ENCODE peak calls at places on chromosomes 7 and 10, in seven cellular contexts. M, U, T, S, P, I and G are unnamed samples. For H3K79me2, the result is how much of the 10 kb centered on the place peaks cover.

GRCh38 chr7:143388491-143389101 is 7.5 kb downstream of the ZYX start:
- DNase-seq in I (no peak), P (peak), S (no peak), T (no peak), M (no peak), U (no peak), G (no peak)

GRCh38 chr10:6464862-6465430 is 115.1 kb downstream of the PRKCQ start:
- DNase-seq in P (no peak), U (no peak), T (no peak), I (no peak), M (no peak), S (no peak), G (no peak)

GRCh38 chr7:101880536-101881443 is 63.4 kb downstream of the CUX1 start:
- DNase-seq in T (no peak), M (peak), I (no peak), S (peak), U (peak), P (peak), G (peak)

GRCh38 chr10:86100581-86101061 is 266.0 kb downstream of the GRID1 start:
- DNase-seq in T (peak), I (peak), U (peak), S (no peak), M (no peak), P (peak), G (peak)

GRCh38 chr7:137847418-137848050 is 760 bp upstream of the DGKI start:
- DNase-seq in S (peak), U (no peak), I (peak), T (peak), M (no peak), P (peak), G (peak)

GRCh38 chr10:103254538-103255325 is 9.0 kb downstream of the RPEL1 start:
- DNase-seq in U (no peak), S (no peak), P (peak), I (no peak), M (peak), T (no peak), G (peak)

GRCh38 chr10:89215511-89215910 is 8.4 kb upstream of the CH25H start:
- DNase-seq in M (no peak), S (no peak), U (no peak), P (peak), I (no peak), T (no peak), G (no peak)

GRCh38 chr10:34884272-34884952 is 69.3 kb upstream of the PARD3 start:
- DNase-seq in S (no peak), I (no peak), T (no peak), P (no peak), U (no peak), M (peak), G (no peak)

GRCh38 chr7:2760098-2760889 is 72.3 kb downstream of the AMZ1 start:
- DNase-seq in P (peak), I (peak), M (no peak), U (no peak), T (peak), S (peak), G (peak)

GRCh38 chr7:100162874-100163533 is 4.5 kb upstream of the TRAPPC14 start:
- DNase-seq in U (no peak), S (no peak), P (no peak), M (peak), I (peak), T (no peak), G (no peak)

GRCh38 chr10:112628951-112629604 is 182.1 kb downstream of the VTI1A start:
- DNase-seq in T (no peak), I (no peak), S (no peak), M (no peak), U (no peak), P (no peak), G (no peak)

GRCh38 chr10:88156341-88156740 is 292.9 kb downstream of the PTEN start:
- DNase-seq in U (peak), T (no peak), M (peak), S (peak), P (peak), I (no peak), G (peak)

GRCh38 chr10:15306881-15307280 is 64.2 kb downstream of the FAM171A1 start:
- DNase-seq in U (no peak), T (no peak), M (no peak), S (no peak), P (no peak), I (no peak), G (no peak)

GRCh38 chr7:65449505-65449852 is 75.8 kb downstream of the ZNF92 start:
- DNase-seq in I (no peak), T (no peak), S (no peak), P (no peak), U (no peak), M (peak), G (no peak)

GRCh38 chr10:77819210-77820140 is 107.1 kb downstream of the DLG5 start:
- DNase-seq in U (no peak), I (no peak), S (no peak), P (no peak), T (no peak), M (peak), G (no peak)

GRCh38 chr7:96388620-96389383 is 66.9 kb upstream of the SLC25A13 start:
- DNase-seq in I (peak), M (peak), T (no peak), S (peak), U (peak), P (peak), G (peak)

GRCh38 chr10:96292971-96293909 is 11.0 kb upstream of the DNTT start:
- DNase-seq in S (peak), I (peak), M (peak), U (peak), T (peak), P (peak), G (peak)

GRCh38 chr7:130938661-130939060 is 204.7 kb upstream of the KLF14 start:
- DNase-seq in T (no peak), M (no peak), P (peak), I (no peak), S (no peak), U (no peak), G (peak)

GRCh38 chr10:63758080-63758479 is 236.9 kb downstream of the REEP3 start:
- DNase-seq in U (peak), I (no peak), S (no peak), M (no peak), P (peak), T (no peak), G (peak)

GRCh38 chr7:77910124-77910523 is 111.6 kb downstream of the PHTF2 start:
- DNase-seq in T (no peak), P (no peak), I (no peak), M (no peak), S (no peak), U (no peak), G (no peak)

GRCh38 chr10:78718032-78718572 is 350.7 kb upstream of the ZMIZ1 start:
- DNase-seq in S (no peak), M (no peak), T (no peak), I (no peak), P (peak), U (peak), G (peak)

GRCh38 chr7:150900675-150901074 is 48.4 kb downstream of the AOC1 start:
- DNase-seq in P (no peak), M (no peak), U (no peak), T (no peak), I (no peak), S (no peak), G (no peak)

GRCh38 chr7:155964543-155964942 is 152.3 kb upstream of the SHH start:
- DNase-seq in S (no peak), M (no peak), T (no peak), P (no peak), I (no peak), U (no peak), G (no peak)

GRCh38 chr7:139645572-139646523 is 122.4 kb downstream of the CLEC2L start:
- DNase-seq in T (peak), S (peak), P (peak), M (peak), U (peak), I (peak), G (peak)

GRCh38 chr10:110387983-110388681 is 83.4 kb upstream of the SMNDC1 start:
- DNase-seq in P (no peak), T (no peak), I (no peak), U (peak), S (peak), M (no peak), G (no peak)

GRCh38 chr10:59372543-59372942 is 10.2 kb upstream of the FAM13C start:
- DNase-seq in S (no peak), I (no peak), U (peak), T (no peak), M (no peak), P (peak), G (peak)

GRCh38 chr10:116984202-116984993 is 20.6 kb downstream of the SHTN1 start:
- DNase-seq in P (no peak), U (no peak), S (no peak), I (no peak), M (no peak), T (no peak), G (no peak)

GRCh38 chr7:80908360-80908797 is 10.5 kb downstream of the SEMA3C start:
- DNase-seq in T (no peak), S (no peak), M (no peak), I (no peak), U (no peak), P (no peak), G (no peak)

GRCh38 chr10:120253131-120253530 is 203.9 kb upstream of the PLPP4 start:
- DNase-seq in I (no peak), M (no peak), T (no peak), U (no peak), S (no peak), P (no peak), G (no peak)

DNA sequence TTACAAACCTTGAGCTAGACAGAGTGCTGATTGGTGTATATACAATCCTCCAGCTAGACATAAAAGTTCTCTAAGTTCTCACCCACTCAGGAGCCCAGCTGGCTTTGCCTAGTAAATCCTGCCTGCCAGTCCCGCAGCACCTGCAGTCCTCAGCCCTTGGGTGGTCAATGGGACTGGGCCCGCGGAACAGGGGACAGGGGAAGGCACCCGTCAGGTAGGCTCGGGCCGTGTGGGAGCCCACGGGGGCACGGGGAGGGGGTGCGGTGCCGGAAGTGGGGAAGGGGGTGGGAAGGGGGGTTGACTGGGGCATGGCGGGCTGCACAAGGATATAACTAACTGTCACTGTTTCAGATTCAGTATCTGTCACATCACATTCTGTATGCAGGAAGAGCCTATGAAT is 205.2 kb upstream of the PLPP4 start:
- DNase-seq in U (no peak), I (no peak), S (no peak), P (no peak), M (no peak), T (no peak), G (no peak)
- H3K79me2 ChIP-seq in U (under half), I (under half), S (under half), P (under half), M (under half), T (under half), G (under half)

DNA sequence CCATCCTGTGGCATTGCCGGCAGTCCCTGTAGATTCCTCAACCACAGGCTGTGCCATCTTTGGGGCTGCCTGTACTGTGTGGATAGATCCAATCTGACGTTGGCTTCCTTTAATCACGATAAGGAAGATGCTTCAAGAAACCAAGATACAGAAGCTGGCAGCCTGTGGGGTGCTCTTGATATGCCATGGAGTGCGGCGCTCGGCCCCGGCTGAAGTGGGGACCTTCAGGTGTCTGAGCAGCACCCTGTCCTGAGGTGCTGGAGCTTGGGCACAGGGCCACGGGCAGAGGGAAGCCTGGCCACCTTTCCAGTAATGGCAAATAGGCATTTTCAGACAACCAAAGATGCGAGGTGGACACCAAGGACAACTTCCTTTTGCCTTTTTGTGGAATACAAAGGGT is 139.5 kb downstream of the ACTR3B start:
- DNase-seq in P (no peak), S (no peak), M (no peak), U (no peak), I (no peak), T (no peak), G (no peak)
- H3K27ac ChIP-seq in P (no peak), S (no peak), M (no peak), U (no peak), I (no peak), T (no peak), G (no peak)

GRCh38 chr7:37282093-37282444 is 166.6 kb downstream of the ELMO1 start:
- DNase-seq in M (no peak), P (no peak), U (no peak), I (no peak), S (no peak), T (no peak), G (no peak)
- H3K79me2 ChIP-seq in M (under half), P (under half), U (under half), I (under half), S (under half), T (under half), G (under half)

GRCh38 chr10:76382381-76382851 is 951.0 kb downstream of the LRMDA start:
- DNase-seq in I (no peak), M (peak), S (no peak), U (peak), P (peak), T (no peak), G (peak)
- H3K27ac ChIP-seq in I (no peak), M (no peak), S (no peak), U (peak), P (peak), T (no peak), G (no peak)

GRCh38 chr7:14219125-14219524 is 229.7 kb upstream of the ETV1 start:
- DNase-seq in T (no peak), M (no peak), I (peak), S (no peak), P (no peak), U (peak), G (peak)

GRCh38 chr7:14218338-14218737 is 228.9 kb upstream of the ETV1 start:
- DNase-seq in T (no peak), U (peak), P (no peak), I (no peak), S (no peak), M (no peak), G (no peak)
- H3K79me2 ChIP-seq in T (under half), U (under half), P (under half), I (under half), S (under half), M (under half), G (under half)

GRCh38 chr10:125012851-125013528 is 71.1 kb downstream of the ZRANB1 start:
- DNase-seq in P (no peak), U (no peak), M (no peak), S (no peak), T (no peak), I (no peak), G (no peak)
- H3K27ac ChIP-seq in P (no peak), U (no peak), M (no peak), S (no peak), T (no peak), I (peak), G (no peak)

GRCh38 chr10:125120046-125120710 is 40.2 kb downstream of the CTBP2 start:
- DNase-seq in I (no peak), U (no peak), T (no peak), M (no peak), P (peak), S (no peak), G (peak)
- H3K79me2 ChIP-seq in I (half or more), U (half or more), T (half or more), M (half or more), P (half or more), S (half or more), G (half or more)